ENCODE peak calls at places on chromosomes 1 and 21, in ten cellular contexts. W, V, R, D, H, U, S, E, L and C are unnamed samples.

GRCh38 chr1:237016626-237017025 is 12.4 kb upstream of the MT1HL1 start:
- DNase-seq in L (no peak), H (no peak), E (no peak), U (no peak), V (no peak), W (no peak), R (no peak), S (no peak), D (no peak), C (no peak)

GRCh38 chr1:165772739-165773138 is 4.1 kb upstream of the TMCO1 start:
- DNase-seq in R (no peak), S (no peak), H (no peak), D (no peak), L (no peak), W (no peak), U (no peak), E (no peak), V (no peak), C (no peak)

GRCh38 chr1:205676002-205676401 is 4.3 kb downstream of the SLC45A3 start:
- DNase-seq in R (no peak), L (no peak), V (no peak), E (no peak), H (no peak), U (peak; percentile 51), D (no peak), W (no peak), S (no peak), C (peak; percentile 61)

GRCh38 chr1:76330993-76331603 is 256.6 kb downstream of the ST6GALNAC3 start:
- DNase-seq in R (no peak), D (peak; percentile 89), S (no peak), H (peak; percentile 44), E (no peak), U (peak; percentile 78), V (no peak), L (peak; percentile 17), W (no peak), C (peak; percentile 26)

GRCh38 chr1:10534519-10534918 is 59.8 kb downstream of the PEX14 start:
- DNase-seq in V (no peak), L (no peak), S (no peak), U (no peak), H (no peak), E (no peak), D (no peak), W (no peak), R (no peak), C (no peak)

GRCh38 chr21:36702622-36702968 is 3.7 kb downstream of the SIM2 start:
- DNase-seq in H (no peak), R (no peak), W (no peak), V (no peak), U (peak; percentile 7), S (no peak), L (no peak), E (no peak), D (no peak), C (no peak)

GRCh38 chr1:233993651-233994050 is 89.2 kb downstream of the SLC35F3 start:
- DNase-seq in R (no peak), L (no peak), U (no peak), D (no peak), V (no peak), E (no peak), H (no peak), S (no peak), W (no peak), C (no peak)

GRCh38 chr1:224565186-224565585 is 50.9 kb upstream of the CNIH3 start:
- DNase-seq in E (no peak), W (no peak), D (peak; percentile 65), V (no peak), H (no peak), U (no peak), S (no peak), L (no peak), R (no peak), C (no peak)

GRCh38 chr1:39833616-39834015 is 45.0 kb upstream of the BMP8B start:
- DNase-seq in W (no peak), D (no peak), U (no peak), E (no peak), R (no peak), V (no peak), H (no peak), L (no peak), S (no peak), C (no peak)

GRCh38 chr1:48817505-48818114 is 40.9 kb upstream of the BEND5 start:
- DNase-seq in H (peak; percentile 80), L (peak; percentile 71), V (peak; percentile 32), D (peak; percentile 64), U (peak; percentile 85), R (peak; percentile 27), S (peak; percentile 37), W (peak; percentile 71), E (peak; percentile 71), C (peak; percentile 56)

GRCh38 chr1:197637406-197637805 is 137.9 kb downstream of the DENND1B start:
- DNase-seq in V (no peak), U (no peak), H (no peak), S (no peak), E (no peak), R (no peak), W (no peak), D (no peak), L (no peak), C (no peak)

GRCh38 chr1:155186266-155186954 is 12.8 kb downstream of the TRIM46 start:
- DNase-seq in H (no peak), U (no peak), W (no peak), D (no peak), E (peak; percentile 40), V (no peak), L (no peak), S (peak; percentile 3), R (no peak), C (no peak)

GRCh38 chr1:51686450-51686849 is 69.6 kb downstream of the OSBPL9 start:
- DNase-seq in D (no peak), L (no peak), W (no peak), H (no peak), U (no peak), E (no peak), S (no peak), R (no peak), V (no peak), C (no peak)

GRCh38 chr1:244211559-244211944 is 160.5 kb downstream of the ZBTB18 start:
- DNase-seq in H (no peak), E (no peak), V (no peak), S (no peak), L (no peak), R (peak; percentile 29), D (peak; percentile 87), W (no peak), U (no peak), C (no peak)

GRCh38 chr1:23619299-23620188 is 60.2 kb upstream of the ID3 start:
- DNase-seq in S (no peak), E (no peak), R (no peak), V (no peak), W (peak; percentile 72), U (peak; percentile 95), D (peak; percentile 30), L (peak; percentile 55), H (peak; percentile 79), C (peak; percentile 85)

DNA sequence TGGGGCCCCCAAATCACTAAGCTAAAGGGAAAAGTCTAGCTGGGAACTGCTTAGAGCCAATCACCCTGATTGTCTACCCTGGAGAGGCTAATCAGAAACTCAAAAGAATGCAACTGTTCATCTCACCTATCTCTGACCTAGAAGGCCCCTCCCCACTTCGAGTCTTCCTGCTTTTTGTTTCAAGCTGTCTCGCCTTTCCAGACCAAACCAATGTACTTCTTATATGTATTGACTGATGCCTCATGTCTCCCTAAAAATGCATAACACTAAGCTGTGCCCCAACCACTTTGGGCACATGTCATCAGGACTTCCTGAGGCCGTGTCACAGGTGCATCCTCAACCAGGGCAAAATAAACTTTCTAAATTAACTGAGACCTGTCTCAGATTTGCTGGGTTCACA is 209.5 kb downstream of the APP start:
- DNase-seq in E (no peak), D (no peak), U (no peak), L (no peak), W (no peak), H (peak; percentile 53), R (no peak), V (no peak), S (no peak), C (no peak)
- H3K4me1 ChIP-seq in E (no peaks in the 10 kb centered on the region), D (peaks cover 10% of the 10 kb centered on the region), U (no peaks in the 10 kb centered on the region), L (peaks cover 13% of the 10 kb centered on the region), W (peaks cover 19% of the 10 kb centered on the region), H (no peaks in the 10 kb centered on the region), R (no peaks in the 10 kb centered on the region), V (peaks cover 5% of the 10 kb centered on the region), S (peaks cover 29% of the 10 kb centered on the region), C (peaks cover 6% of the 10 kb centered on the region)

DNA sequence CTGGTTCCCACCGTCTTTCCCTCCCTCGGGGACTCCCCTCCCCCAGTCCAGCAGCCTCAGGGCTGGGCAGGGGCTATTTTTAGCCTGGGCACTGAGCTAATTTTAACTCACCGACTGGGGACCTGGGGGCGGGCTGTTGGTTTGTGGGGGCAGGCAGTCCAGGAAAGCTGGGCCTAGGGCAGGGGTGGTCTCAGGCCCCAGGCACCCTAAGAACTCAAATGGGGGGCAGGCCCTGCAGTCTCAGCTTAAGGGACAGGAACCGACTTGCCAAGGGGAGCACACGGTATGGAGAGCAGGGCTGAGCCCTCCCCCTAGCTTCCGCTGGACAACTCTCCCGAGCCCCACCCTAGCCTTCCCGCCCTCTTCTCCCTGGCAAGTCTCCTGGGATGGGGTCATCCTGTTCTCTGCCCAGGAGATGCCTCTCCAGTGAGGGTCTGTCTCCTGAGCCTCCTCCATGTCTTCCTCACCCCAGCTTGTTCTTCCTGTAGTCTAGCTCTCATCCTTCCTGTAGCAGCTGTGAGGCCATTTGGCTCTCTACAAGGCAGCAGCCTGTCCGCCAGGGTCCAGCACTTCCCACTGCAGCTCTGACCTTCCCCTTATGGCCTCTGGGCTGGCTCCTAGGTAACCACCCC is 10.1 kb downstream of the MEF2D start:
- DNase-seq in E (no peak), W (peak; percentile 63), H (peak; percentile 60), L (no peak), V (peak; percentile 77), R (peak; percentile 69), S (peak; percentile 71), U (no peak), D (no peak), C (peak; percentile 38)
- TF ChIP-seq CTCF in E (peak; percentile 66), W (peak; percentile 7), H (peak; percentile 46), L (no peak), V (peak; percentile 10), R (peak; percentile 57), S (peak; percentile 45), U (no peak), D (peak; percentile 10), C (no peak)

DNA sequence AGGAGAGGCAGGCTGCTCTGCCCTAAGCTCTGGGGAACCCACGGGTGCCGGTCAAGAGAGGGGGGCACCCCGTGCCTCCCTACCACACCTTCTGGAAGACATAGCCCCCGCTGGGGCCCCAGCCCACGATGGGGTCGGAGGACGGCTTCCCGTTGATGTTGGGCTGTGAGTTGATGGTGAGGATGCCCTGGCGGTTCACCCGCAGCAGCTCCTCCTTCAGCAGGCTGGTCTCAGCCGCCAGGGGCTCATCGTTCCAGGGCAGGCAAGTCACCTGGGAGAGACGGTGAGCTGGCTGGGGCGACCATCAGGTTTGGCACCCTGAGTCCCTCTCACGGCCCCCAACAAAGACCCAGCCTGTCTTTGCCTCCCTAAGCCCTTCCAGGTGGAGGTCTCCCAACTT is 11.9 kb downstream of the MTHFR start:
- DNase-seq in W (peak; percentile 58), S (no peak), R (no peak), U (no peak), L (no peak), E (peak; percentile 59), D (no peak), H (no peak), V (no peak), C (no peak)
- H3K4me1 ChIP-seq in W (peaks cover 56% of the 10 kb centered on the region), S (peaks cover 98% of the 10 kb centered on the region), R (no peaks in the 10 kb centered on the region), U (no peaks in the 10 kb centered on the region), L (no peaks in the 10 kb centered on the region), E (peaks cover 33% of the 10 kb centered on the region), D (peaks cover 39% of the 10 kb centered on the region), H (no peaks in the 10 kb centered on the region), V (peaks cover 74% of the 10 kb centered on the region), C (peaks cover 23% of the 10 kb centered on the region)

GRCh38 chr1:225735252-225736149 is 42.1 kb upstream of the SRP9 start:
- DNase-seq in U (peak; percentile 59), R (peak; percentile 79), S (peak; percentile 68), D (peak; percentile 96), W (peak; percentile 70), H (no peak), L (peak; percentile 72), E (peak; percentile 84), V (peak; percentile 63), C (peak; percentile 34)
- TF ChIP-seq CTCF in U (no peak), R (no peak), S (no peak), D (no peak), W (no peak), H (no peak), L (peak; percentile 15), E (no peak), V (no peak), C (no peak)